ENCODE peak calls at places on chromosomes 2 and 18, in five cellular contexts. E, K, T, A and F are unnamed samples.
A peak's percentile ranks its signal among the peaks of the same experiment; 100 is the strongest.

GRCh38 chr2:3280683-3281520 is 96.7 kb downstream of the EIPR1 start:
- ATAC-seq in K (no peak), T (no peak), A (no peak), E (no peak), F (no peak)

GRCh38 chr2:219045937-219046550 is 4.7 kb upstream of the CFAP65 start:
- ATAC-seq in E (peak; percentile 85), T (no peak), A (no peak), K (peak; percentile 59), F (no peak)

GRCh38 chr2:216115224-216115582 is 6.1 kb downstream of the XRCC5 start:
- ATAC-seq in A (peak; percentile 17), E (peak; percentile 27), T (peak; percentile 54), K (peak; percentile 18), F (no peak)

GRCh38 chr2:153601812-153602211 is 123.2 kb upstream of the RPRM start:
- ATAC-seq in T (no peak), A (no peak), K (no peak), E (no peak), F (no peak)

GRCh38 chr2:65481961-65482360 is 49.6 kb upstream of the SPRED2 start:
- ATAC-seq in E (no peak), T (no peak), A (no peak), K (no peak), F (no peak)

GRCh38 chr2:213740453-213740852 is 456.2 kb downstream of the SPAG16 start:
- ATAC-seq in K (no peak), T (no peak), A (no peak), E (no peak), F (no peak)

GRCh38 chr2:132489150-132489549 is 72.5 kb downstream of the GPR39 start:
- ATAC-seq in E (peak; percentile 57), K (peak; percentile 65), T (no peak), A (no peak), F (no peak)

GRCh38 chr2:144596074-144596871 is 76.4 kb upstream of the ZEB2 start:
- ATAC-seq in A (no peak), K (peak; percentile 60), T (no peak), E (peak; percentile 82), F (no peak)

GRCh38 chr2:110116033-110116710 is 550 bp upstream of the MALL start:
- ATAC-seq in A (no peak), K (peak; percentile 77), T (peak; percentile 80), E (no peak), F (peak; percentile 61)
- TF ChIP-seq CTCF in A (no peak), K (peak; percentile 56), T (peak; percentile 48), E (no peak), F (no peak)

GRCh38 chr2:54979645-54980044 is 70.6 kb downstream of the RTN4 start:
- ATAC-seq in A (no peak), K (no peak), T (no peak), E (no peak), F (no peak)
- H3K4me1 ChIP-seq in A (no peaks in the 10 kb centered on the region), K (peaks cover 30% of the 10 kb centered on the region), T (peaks cover 55% of the 10 kb centered on the region), E (no peaks in the 10 kb centered on the region), F (peaks cover 31% of the 10 kb centered on the region)

GRCh38 chr2:237968048-237968862 is 1.4 kb downstream of the UBE2F start:
- ATAC-seq in E (no peak), T (peak; percentile 61), A (peak; percentile 43), K (peak; percentile 50), F (peak; percentile 27)
- TF ChIP-seq CTCF in E (peak; percentile 36), T (no peak), A (no peak), K (no peak), F (no peak)

GRCh38 chr18:47143899-47144485 is 6.3 kb downstream of the HDHD2 start:
- ATAC-seq in A (no peak), K (peak; percentile 70), E (no peak), T (no peak), F (no peak)

GRCh38 chr18:47150029-47150823 is at the start of gene HDHD2:
- ATAC-seq in A (peak; percentile 77), K (peak; percentile 97), T (peak; percentile 94), E (peak; percentile 88), F (peak; percentile 96)

GRCh38 chr18:47151457-47151856 is 1.2 kb upstream of the HDHD2 start:
- ATAC-seq in E (no peak), K (no peak), T (no peak), A (no peak), F (no peak)

GRCh38 chr18:47150824-47151366 is 595 bp upstream of the HDHD2 start:
- ATAC-seq in K (peak; percentile 17), T (peak; percentile 41), E (peak; percentile 25), A (peak; percentile 10), F (peak; percentile 10)

DNA sequence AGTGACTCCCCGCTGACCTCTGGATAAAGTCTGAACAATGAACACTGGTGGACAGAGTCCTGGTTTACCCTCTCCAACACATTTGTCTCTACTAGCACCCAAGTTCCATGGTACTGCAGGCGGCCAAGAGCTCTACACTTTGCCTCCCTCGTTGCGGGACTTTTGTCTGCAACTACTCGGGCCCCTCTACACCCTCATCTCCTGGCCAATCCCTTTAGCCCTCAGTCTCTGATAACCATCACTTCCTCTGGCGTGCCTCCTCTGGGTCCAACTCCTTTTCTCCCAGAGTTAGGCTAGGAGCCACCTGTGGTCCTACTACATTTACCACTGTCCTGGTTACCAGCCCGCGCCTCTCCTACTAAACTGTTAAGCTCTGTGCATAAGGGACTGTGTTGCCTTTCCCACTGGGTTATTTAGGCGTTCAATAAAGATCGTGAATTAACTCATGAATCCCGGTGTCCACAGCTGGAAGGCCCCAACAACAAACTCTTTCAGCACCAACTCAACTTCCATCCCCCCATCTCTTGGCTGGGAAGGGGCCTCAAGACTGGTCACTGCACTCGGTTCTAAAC is 757 bp downstream of the HDHD2 start:
- ATAC-seq in T (no peak), K (peak; percentile 1), A (no peak), E (peak; percentile 2), F (no peak)
- H3K4me1 ChIP-seq in T (peaks cover 20% of the 10 kb centered on the region), K (peaks cover 28% of the 10 kb centered on the region), A (peaks cover 22% of the 10 kb centered on the region), E (peaks cover 28% of the 10 kb centered on the region), F (no peaks in the 10 kb centered on the region)